ENCODE peak calls at places on chromosomes 16 and 17, in four cellular contexts. One of them, this sample, is unnamed. For H3K4me1, the result is how much of the 10 kb centered on the place peaks cover.

GRCh38 chr17:31696184-31696602 is 162.9 kb downstream of the COPRS start:
- DNase-seq in SK-N-SH: peak
- DNase-seq in A549: no peak
- DNase-seq in H1: no peak
- DNase-seq in this sample: peak

GRCh38 chr17:80833952-80834895 is 157.4 kb upstream of the CHMP6 start:
- DNase-seq in A549: no peak
- DNase-seq in SK-N-SH: peak
- DNase-seq in H1: no peak
- DNase-seq in this sample: peak

GRCh38 chr17:46940692-46941404 is 17.9 kb downstream of the GOSR2 start:
- DNase-seq in A549: peak
- DNase-seq in H1: peak
- DNase-seq in SK-N-SH: peak
- DNase-seq in this sample: peak

GRCh38 chr16:17460890-17461289 is 9.9 kb downstream of the XYLT1 start:
- DNase-seq in A549: no peak
- DNase-seq in H1: no peak
- DNase-seq in SK-N-SH: no peak
- DNase-seq in this sample: no peak

GRCh38 chr16:2090819-2091721 is 43.3 kb downstream of the TSC2 start:
- DNase-seq in A549: peak
- DNase-seq in H1: peak
- DNase-seq in SK-N-SH: peak
- DNase-seq in this sample: no peak

GRCh38 chr17:73827627-73828241 is 183.5 kb upstream of the SDK2 start:
- DNase-seq in A549: peak
- DNase-seq in H1: peak
- DNase-seq in SK-N-SH: no peak
- DNase-seq in this sample: no peak

GRCh38 chr17:34797724-34798123 is 163.5 kb downstream of the CCT6B start:
- DNase-seq in H1: peak
- DNase-seq in A549: peak
- DNase-seq in SK-N-SH: no peak
- DNase-seq in this sample: peak

GRCh38 chr17:43530303-43531081 is 15.6 kb downstream of the ETV4 start:
- DNase-seq in H1: peak
- DNase-seq in SK-N-SH: no peak
- DNase-seq in A549: no peak
- DNase-seq in this sample: peak

GRCh38 chr17:82840431-82840831 is 609 bp upstream of the ZNF750 start:
- DNase-seq in A549: no peak
- DNase-seq in SK-N-SH: no peak
- DNase-seq in H1: no peak
- DNase-seq in this sample: no peak

GRCh38 chr17:82241183-82241925 is 12.5 kb downstream of the SLC16A3 start:
- DNase-seq in SK-N-SH: peak
- DNase-seq in H1: no peak
- DNase-seq in A549: peak
- DNase-seq in this sample: peak

GRCh38 chr16:49407873-49408565 is 34.4 kb downstream of the C16orf78 start:
- DNase-seq in SK-N-SH: peak
- DNase-seq in H1: peak
- DNase-seq in A549: peak
- DNase-seq in this sample: peak

GRCh38 chr17:79874329-79874981 is 35.2 kb upstream of the CBX4 start:
- DNase-seq in SK-N-SH: peak
- DNase-seq in A549: peak
- DNase-seq in H1: no peak
- DNase-seq in this sample: peak

GRCh38 chr16:65414284-65414984 is 292.6 kb upstream of the CDH11 start:
- DNase-seq in SK-N-SH: peak
- DNase-seq in H1: no peak
- DNase-seq in A549: no peak
- DNase-seq in this sample: peak

GRCh38 chr16:15574614-15574948 is 68.4 kb downstream of the MARF1 start:
- DNase-seq in A549: no peak
- DNase-seq in SK-N-SH: no peak
- DNase-seq in H1: no peak
- DNase-seq in this sample: no peak

GRCh38 chr17:56112086-56112485 is 41.2 kb upstream of the ANKFN1 start:
- DNase-seq in A549: no peak
- DNase-seq in H1: no peak
- DNase-seq in SK-N-SH: no peak
- DNase-seq in this sample: peak

GRCh38 chr17:64056269-64057005 is 36.0 kb upstream of the ICAM2 start:
- DNase-seq in H1: peak
- DNase-seq in SK-N-SH: no peak
- DNase-seq in A549: no peak
- DNase-seq in this sample: no peak

GRCh38 chr17:38591759-38592241 is 14.0 kb downstream of the SRCIN1 start:
- DNase-seq in A549: no peak
- DNase-seq in SK-N-SH: peak
- DNase-seq in H1: no peak
- DNase-seq in this sample: no peak

GRCh38 chr16:66427036-66427446 is at the start of gene BEAN1:
- DNase-seq in SK-N-SH: peak
- DNase-seq in H1: no peak
- DNase-seq in A549: no peak
- DNase-seq in this sample: no peak

GRCh38 chr17:3935140-3935542 is 18.9 kb upstream of the P2RX1 start:
- DNase-seq in SK-N-SH: peak
- DNase-seq in A549: peak
- DNase-seq in H1: peak
- DNase-seq in this sample: peak

GRCh38 chr16:72942021-72942420 is 105.9 kb downstream of the ZFHX3 start:
- DNase-seq in H1: no peak
- DNase-seq in A549: no peak
- DNase-seq in SK-N-SH: no peak
- DNase-seq in this sample: no peak

GRCh38 chr16:85986931-85987749 is 88.2 kb downstream of the IRF8 start:
- DNase-seq in A549: no peak
- DNase-seq in H1: no peak
- DNase-seq in SK-N-SH: peak
- DNase-seq in this sample: no peak

GRCh38 chr17:15946611-15947120 is 1.7 kb downstream of the ADORA2B start:
- DNase-seq in H1: no peak
- DNase-seq in A549: no peak
- DNase-seq in SK-N-SH: no peak
- DNase-seq in this sample: no peak

GRCh38 chr16:86854058-86854621 is 275.8 kb downstream of the FOXL1 start:
- DNase-seq in H1: no peak
- DNase-seq in SK-N-SH: no peak
- DNase-seq in A549: no peak
- DNase-seq in this sample: peak

GRCh38 chr16:87698676-87699179 is 67.1 kb downstream of the KLHDC4 start:
- DNase-seq in A549: no peak
- DNase-seq in SK-N-SH: no peak
- DNase-seq in H1: no peak
- DNase-seq in this sample: no peak

GRCh38 chr16:31083081-31083480 is 5.7 kb downstream of the PRSS53 start:
- DNase-seq in A549: no peak
- DNase-seq in SK-N-SH: no peak
- DNase-seq in H1: no peak
- DNase-seq in this sample: no peak

GRCh38 chr16:49824600-49824999 is 31.3 kb downstream of the ZNF423 start:
- DNase-seq in A549: no peak
- DNase-seq in H1: no peak
- DNase-seq in SK-N-SH: no peak
- DNase-seq in this sample: no peak

DNA sequence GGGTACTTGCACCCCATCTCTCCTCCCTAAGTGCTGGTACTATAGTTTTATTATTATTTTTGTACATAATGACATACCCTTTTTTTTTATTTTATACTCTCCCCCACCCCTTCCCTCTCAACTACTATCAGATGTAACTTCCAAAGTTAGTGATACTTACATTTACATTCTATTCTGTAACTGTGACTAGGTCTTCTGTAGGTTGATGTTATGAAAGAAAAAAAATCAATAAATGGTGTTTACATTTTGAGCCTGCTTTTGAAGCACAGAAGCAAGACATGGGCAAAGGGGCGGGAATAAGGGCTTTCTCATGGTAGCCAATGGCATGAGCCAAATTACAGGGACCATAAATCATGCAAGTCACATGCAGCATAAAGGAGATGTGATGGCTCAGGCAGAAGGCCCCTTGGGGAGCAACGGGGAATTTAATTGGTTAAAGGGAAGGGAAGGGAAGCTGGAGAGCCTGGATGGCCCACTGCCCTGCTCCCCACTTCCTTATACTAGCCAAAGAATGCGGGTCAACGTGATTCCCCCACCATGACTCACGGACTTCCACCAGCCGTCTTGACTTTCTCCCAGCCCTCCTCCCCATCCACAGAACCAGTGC is 2.4 kb upstream of the ACSF2 start:
- DNase-seq in H1: no peak
- DNase-seq in A549: peak
- DNase-seq in SK-N-SH: no peak
- DNase-seq in this sample: peak
- TF ChIP-seq USF2 in H1: no peak
- TF ChIP-seq USF2 in A549: no peak
- TF ChIP-seq USF2 in SK-N-SH: no peak
- TF ChIP-seq USF2 in this sample: peak

DNA sequence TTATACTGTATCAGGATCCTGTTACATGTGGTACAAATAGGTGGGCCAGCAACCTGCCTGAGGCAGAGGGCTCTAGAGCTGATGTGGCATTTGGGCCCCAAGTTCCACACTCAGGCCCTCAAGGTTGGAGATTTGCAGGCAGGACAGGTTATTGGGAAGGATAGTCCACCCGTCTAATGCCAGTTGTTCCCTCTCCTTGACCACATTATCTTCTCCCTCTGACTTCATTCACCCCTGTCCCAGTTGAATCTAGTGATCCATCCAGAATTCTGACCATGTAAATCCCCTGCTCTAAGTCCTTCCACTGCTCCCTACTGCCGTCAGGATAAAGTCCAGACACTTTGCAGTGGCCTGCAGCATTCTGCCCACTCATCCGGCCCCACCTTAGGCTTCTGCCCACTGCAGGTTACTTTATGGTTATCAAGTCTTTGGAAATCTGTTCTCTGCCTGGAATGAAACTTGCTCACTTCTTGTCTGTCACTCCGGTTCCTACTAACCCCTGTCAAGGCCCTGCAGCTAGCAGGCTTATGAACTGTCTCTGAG is 1.9 kb upstream of the NFATC3 start:
- DNase-seq in SK-N-SH: no peak
- DNase-seq in A549: no peak
- DNase-seq in H1: no peak
- DNase-seq in this sample: no peak
- H3K4me1 ChIP-seq in SK-N-SH: under half
- H3K4me1 ChIP-seq in A549: under half
- H3K4me1 ChIP-seq in H1: under half
- H3K4me1 ChIP-seq in this sample: under half

GRCh38 chr16:23345237-23345636 is 43.1 kb downstream of the SCNN1B start:
- DNase-seq in SK-N-SH: no peak
- DNase-seq in H1: no peak
- DNase-seq in A549: no peak
- DNase-seq in this sample: no peak
- TF ChIP-seq USF2 in SK-N-SH: no peak
- TF ChIP-seq USF2 in H1: no peak
- TF ChIP-seq USF2 in A549: no peak
- TF ChIP-seq USF2 in this sample: no peak

GRCh38 chr17:6104956-6105355 is 34.8 kb downstream of the WSCD1 start:
- DNase-seq in A549: no peak
- DNase-seq in SK-N-SH: no peak
- DNase-seq in H1: no peak
- DNase-seq in this sample: no peak

GRCh38 chr17:6106212-6106611 is 36.0 kb downstream of the WSCD1 start:
- DNase-seq in H1: no peak
- DNase-seq in A549: no peak
- DNase-seq in SK-N-SH: no peak
- DNase-seq in this sample: no peak

GRCh38 chr17:6107791-6108190 is 37.6 kb downstream of the WSCD1 start:
- DNase-seq in SK-N-SH: no peak
- DNase-seq in H1: no peak
- DNase-seq in A549: no peak
- DNase-seq in this sample: no peak

GRCh38 chr17:6108382-6108781 is 38.2 kb downstream of the WSCD1 start:
- DNase-seq in SK-N-SH: no peak
- DNase-seq in A549: no peak
- DNase-seq in H1: no peak
- DNase-seq in this sample: no peak

GRCh38 chr17:6105608-6106007 is 35.4 kb downstream of the WSCD1 start:
- DNase-seq in SK-N-SH: no peak
- DNase-seq in A549: no peak
- DNase-seq in H1: no peak
- DNase-seq in this sample: no peak
- H3K4me1 ChIP-seq in SK-N-SH: under half
- H3K4me1 ChIP-seq in A549: under half
- H3K4me1 ChIP-seq in H1: under half
- H3K4me1 ChIP-seq in this sample: under half

GRCh38 chr16:74111583-74111982 is 185.0 kb upstream of the PSMD7 start:
- DNase-seq in H1: no peak
- DNase-seq in A549: no peak
- DNase-seq in SK-N-SH: no peak
- DNase-seq in this sample: no peak

GRCh38 chr16:74107795-74108610 is 188.6 kb upstream of the PSMD7 start:
- DNase-seq in H1: peak
- DNase-seq in A549: peak
- DNase-seq in SK-N-SH: no peak
- DNase-seq in this sample: peak
- TF ChIP-seq USF2 in H1: no peak
- TF ChIP-seq USF2 in A549: no peak
- TF ChIP-seq USF2 in SK-N-SH: no peak
- TF ChIP-seq USF2 in this sample: no peak

GRCh38 chr17:65109543-65109942 is 27.6 kb upstream of the RGS9 start:
- DNase-seq in SK-N-SH: no peak
- DNase-seq in H1: no peak
- DNase-seq in A549: no peak
- DNase-seq in this sample: no peak

GRCh38 chr17:65104541-65104940 is 32.6 kb upstream of the RGS9 start:
- DNase-seq in SK-N-SH: no peak
- DNase-seq in A549: no peak
- DNase-seq in H1: no peak
- DNase-seq in this sample: no peak

GRCh38 chr17:65109990-65110680 is 27.0 kb upstream of the RGS9 start:
- DNase-seq in A549: no peak
- DNase-seq in H1: no peak
- DNase-seq in SK-N-SH: no peak
- DNase-seq in this sample: peak

GRCh38 chr17:65104973-65105372 is 32.2 kb upstream of the RGS9 start:
- DNase-seq in A549: no peak
- DNase-seq in H1: no peak
- DNase-seq in SK-N-SH: no peak
- DNase-seq in this sample: no peak

DNA sequence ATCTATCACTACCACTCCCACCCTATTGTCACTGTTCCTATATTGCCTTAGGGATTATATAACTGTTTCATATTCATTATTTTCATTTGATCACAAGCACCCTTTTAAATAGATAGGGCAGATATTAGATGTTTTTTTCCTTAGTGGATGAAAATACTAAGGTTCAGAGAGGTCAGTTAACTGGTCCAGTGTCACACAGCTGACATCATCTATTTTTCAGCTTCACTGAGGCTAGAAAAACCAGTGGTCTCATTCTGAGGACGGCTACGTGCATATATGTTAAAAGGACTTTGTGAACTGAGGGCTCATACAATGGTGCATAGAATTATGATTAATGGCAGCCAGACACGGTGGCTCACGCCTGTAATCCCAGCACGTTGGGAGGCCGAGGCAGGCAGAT is 29.0 kb upstream of the RGS9 start:
- DNase-seq in A549: no peak
- DNase-seq in SK-N-SH: no peak
- DNase-seq in H1: no peak
- DNase-seq in this sample: no peak
- H3K4me1 ChIP-seq in A549: under half
- H3K4me1 ChIP-seq in SK-N-SH: under half
- H3K4me1 ChIP-seq in H1: under half
- H3K4me1 ChIP-seq in this sample: under half